ENCODE peak calls at places on chromosomes 2 and 18, in four cellular contexts. S is GM12878, X is HepG2, F is K562. K is an unnamed sample.

GRCh38 chr18:57353940-57354461 is 1.6 kb downstream of the ST8SIA3 start:
- DNase-seq in S (no peak), X (peak), F (peak), K (peak)

GRCh38 chr18:1047406-1047805 is 142.7 kb downstream of the ADCYAP1 start:
- DNase-seq in S (no peak), X (no peak), F (no peak), K (no peak)

GRCh38 chr2:235542728-235543125 is 48.9 kb downstream of the AGAP1 start:
- DNase-seq in S (no peak), X (peak), F (no peak), K (peak)

GRCh38 chr2:240956935-240957655 is 41.3 kb upstream of the SNED1 start:
- DNase-seq in S (no peak), X (no peak), F (no peak), K (no peak)

GRCh38 chr2:86445436-86445835 is 4.3 kb downstream of the KDM3A start:
- DNase-seq in S (no peak), X (no peak), F (no peak), K (no peak)

GRCh38 chr18:32956591-32957310 is 183.9 kb upstream of the KLHL14 start:
- DNase-seq in S (no peak), X (no peak), F (no peak), K (no peak)

GRCh38 chr18:70973626-70974025 is 684.8 kb downstream of the SOCS6 start:
- DNase-seq in S (no peak), X (no peak), F (no peak), K (no peak)

GRCh38 chr2:49686291-49686690 is 532.0 kb upstream of the FSHR start:
- DNase-seq in S (no peak), X (no peak), F (no peak), K (peak)

GRCh38 chr18:50266248-50266704 is at the start of gene CFAP53:
- DNase-seq in S (peak), X (peak), F (no peak), K (peak)

GRCh38 chr2:5915926-5916325 is 223.7 kb downstream of the SOX11 start:
- DNase-seq in S (no peak), X (peak), F (no peak), K (peak)

GRCh38 chr2:102010767-102011351 is 19.1 kb downstream of the IL1R2 start:
- DNase-seq in S (no peak), X (no peak), F (no peak), K (no peak)

GRCh38 chr2:48482313-48482712 is 47.6 kb upstream of the STON1 start:
- DNase-seq in S (no peak), X (no peak), F (no peak), K (no peak)

GRCh38 chr18:79294235-79294634 is 101.5 kb upstream of the NFATC1 start:
- DNase-seq in S (no peak), X (no peak), F (no peak), K (no peak)

GRCh38 chr18:809985-810642 is 1.9 kb downstream of the YES1 start:
- DNase-seq in S (peak), X (no peak), F (no peak), K (no peak)

GRCh38 chr18:51659781-51660180 is 462.3 kb upstream of the MEX3C start:
- DNase-seq in S (no peak), X (no peak), F (no peak), K (no peak)

GRCh38 chr2:171469176-171469575 is 35.1 kb downstream of the DCAF17 start:
- DNase-seq in S (no peak), X (no peak), F (no peak), K (no peak)

GRCh38 chr2:12300019-12300602 is 416.6 kb upstream of the TRIB2 start:
- DNase-seq in S (no peak), X (no peak), F (no peak), K (no peak)
- TF ChIP-seq ATF2 in S (no peak), X (no peak), F (no peak), K (no peak)

GRCh38 chr2:205494856-205495255 is 187.4 kb upstream of the NRP2 start:
- DNase-seq in S (no peak), X (no peak), F (no peak), K (no peak)

GRCh38 chr2:205499006-205499405 is 183.3 kb upstream of the NRP2 start:
- DNase-seq in S (no peak), X (no peak), F (no peak), K (no peak)

GRCh38 chr2:205496370-205496769 is 185.9 kb upstream of the NRP2 start:
- DNase-seq in S (no peak), X (no peak), F (no peak), K (no peak)

GRCh38 chr2:205495819-205496218 is 186.5 kb upstream of the NRP2 start:
- DNase-seq in S (no peak), X (no peak), F (no peak), K (no peak)

DNA sequence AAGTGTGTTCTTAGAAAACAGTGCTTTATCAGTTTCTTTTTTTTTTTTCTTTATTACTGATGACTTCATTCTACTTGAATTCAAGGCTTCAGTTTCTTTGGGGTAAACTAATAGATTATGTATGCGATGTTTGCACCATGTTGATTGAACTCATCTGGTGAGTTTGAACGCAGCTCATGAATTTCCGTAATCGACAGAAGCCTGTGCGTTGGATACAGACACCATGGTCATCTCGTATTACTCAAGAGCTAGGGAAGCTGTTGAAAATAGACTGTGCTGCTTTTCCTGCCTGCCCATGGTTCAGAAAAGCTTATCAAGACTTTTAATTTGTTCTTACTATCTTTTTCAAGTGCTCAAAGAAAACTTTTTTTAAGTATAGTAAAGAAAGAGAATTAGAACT is 185.5 kb upstream of the NRP2 start:
- DNase-seq in S (no peak), X (no peak), F (no peak), K (no peak)
- TF ChIP-seq CBFB in S (no peak), X (no peak), F (no peak), K (no peak)

DNA sequence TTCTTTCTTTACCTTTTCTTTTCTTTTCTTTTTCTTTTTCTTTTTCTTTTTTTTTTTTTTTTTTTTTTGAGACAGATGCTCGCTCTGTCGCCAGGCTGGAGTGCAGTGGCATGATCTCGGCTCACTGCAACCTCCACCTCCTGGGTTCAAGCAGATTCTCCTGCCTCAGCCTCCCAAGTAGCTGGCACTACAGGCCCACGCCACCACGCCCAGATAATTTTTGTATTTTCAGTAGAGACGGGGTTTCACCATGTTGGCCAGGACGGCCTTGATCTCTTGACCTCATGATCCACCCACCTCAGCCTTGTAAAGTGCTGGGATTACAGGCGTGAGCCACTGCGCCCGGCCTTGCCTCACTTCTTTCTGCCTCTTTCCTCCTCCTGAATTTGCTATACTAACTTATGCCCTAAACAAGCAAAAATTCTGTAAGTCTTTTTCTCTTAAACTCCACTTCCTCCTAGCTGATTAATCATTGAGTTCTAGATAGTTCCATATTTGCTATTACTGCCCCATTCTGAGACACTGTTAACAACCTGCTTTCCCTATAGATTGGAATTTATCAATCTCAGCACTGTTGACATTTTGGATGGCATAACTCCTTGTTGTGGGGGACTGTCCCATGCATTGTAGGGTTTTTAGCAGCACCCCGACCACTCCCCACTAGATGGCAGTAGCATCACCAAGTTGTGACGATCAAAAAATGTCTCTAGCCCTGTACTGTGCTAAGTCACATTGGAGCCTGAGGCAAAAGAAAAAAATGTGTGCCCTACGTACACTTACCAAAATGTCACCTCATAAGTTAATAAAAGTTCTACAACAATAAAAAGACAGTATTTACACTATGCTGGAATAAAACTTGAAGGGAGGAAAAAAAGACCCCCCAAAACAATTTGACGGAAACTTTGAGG is 16.4 kb upstream of the THADA start:
- DNase-seq in S (peak), X (peak), F (peak), K (peak)
- TF ChIP-seq ATF2 in S (no peak), X (peak), F (no peak), K (no peak)

GRCh38 chr18:37429768-37430167 is 135.8 kb downstream of the CELF4 start:
- DNase-seq in S (no peak), X (no peak), F (peak), K (no peak)
- TF ChIP-seq CBFB in S (no peak), X (no peak), F (no peak), K (no peak)

DNA sequence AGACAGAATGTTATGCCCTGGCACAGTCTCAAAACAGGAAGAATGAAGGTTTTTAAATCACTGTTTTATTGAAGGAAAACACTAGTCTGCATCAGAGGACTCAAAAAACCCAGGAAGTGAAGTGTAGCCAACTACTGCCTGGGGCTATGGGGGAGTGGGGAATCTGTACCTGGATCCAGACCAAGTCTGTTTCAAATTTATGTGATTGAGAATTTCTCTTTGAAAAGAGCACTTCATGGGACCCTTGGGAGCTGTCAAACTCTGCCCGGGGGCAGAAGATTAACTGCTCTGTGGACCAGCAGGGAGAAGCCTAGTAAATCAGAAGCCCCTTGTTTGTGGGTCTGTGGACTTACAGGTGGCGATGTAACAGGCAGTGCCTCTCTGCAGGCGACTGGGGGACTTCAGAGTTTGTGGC is 45.3 kb upstream of the TANC1 start:
- DNase-seq in S (no peak), X (no peak), F (no peak), K (no peak)
- TF ChIP-seq ATF2 in S (no peak), X (no peak), F (no peak), K (no peak)

GRCh38 chr2:26483501-26483900 is 5.6 kb upstream of the OTOF start:
- DNase-seq in S (no peak), X (no peak), F (no peak), K (no peak)
- TF ChIP-seq CBFB in S (no peak), X (no peak), F (no peak), K (no peak)

GRCh38 chr18:24992491-24992890 is 359.5 kb downstream of the ZNF521 start:
- DNase-seq in S (no peak), X (no peak), F (no peak), K (no peak)
- TF ChIP-seq ATF2 in S (no peak), X (no peak), F (no peak), K (no peak)

GRCh38 chr18:5993938-5994337 is 98.6 kb upstream of the TMEM200C start:
- DNase-seq in S (no peak), X (no peak), F (no peak), K (no peak)

GRCh38 chr18:5995626-5996025 is 100.3 kb upstream of the TMEM200C start:
- DNase-seq in S (no peak), X (no peak), F (no peak), K (no peak)

GRCh38 chr18:5998907-5999306 is 103.6 kb upstream of the TMEM200C start:
- DNase-seq in S (no peak), X (no peak), F (no peak), K (no peak)

GRCh38 chr18:5998166-5998881 is 103.0 kb upstream of the TMEM200C start:
- DNase-seq in S (no peak), X (peak), F (no peak), K (no peak)

GRCh38 chr18:5997361-5997760 is 102.0 kb upstream of the TMEM200C start:
- DNase-seq in S (no peak), X (no peak), F (no peak), K (no peak)
- TF ChIP-seq CBFB in S (no peak), X (no peak), F (no peak), K (no peak)

GRCh38 chr2:133457862-133458261 is 110.4 kb downstream of the NCKAP5 start:
- DNase-seq in S (no peak), X (no peak), F (no peak), K (no peak)

GRCh38 chr2:133456156-133456555 is 112.1 kb downstream of the NCKAP5 start:
- DNase-seq in S (no peak), X (no peak), F (no peak), K (no peak)

GRCh38 chr2:133459590-133459989 is 108.7 kb downstream of the NCKAP5 start:
- DNase-seq in S (no peak), X (no peak), F (no peak), K (no peak)

GRCh38 chr2:133458280-133458679 is 110.0 kb downstream of the NCKAP5 start:
- DNase-seq in S (no peak), X (no peak), F (no peak), K (no peak)

GRCh38 chr2:133456971-133457370 is 111.3 kb downstream of the NCKAP5 start:
- DNase-seq in S (no peak), X (no peak), F (no peak), K (no peak)
- TF ChIP-seq ATF2 in S (no peak), X (no peak), F (no peak), K (no peak)